ENCODE peak calls at places on chromosomes 4 and X, in six cellular contexts. A, W, U, X, F and R are unnamed samples. For H3K27me3, the result is how much of the 10 kb centered on the place peaks cover.

GRCh38 chr4:112766422-112766821 is 129.5 kb downstream of the LARP7 start:
- DNase-seq in F (peak), W (no peak), X (no peak), U (no peak), A (no peak), R (no peak)

GRCh38 chr4:150033937-150034336 is 44.3 kb upstream of the DCLK2 start:
- DNase-seq in W (no peak), A (no peak), U (no peak), X (no peak), F (no peak), R (no peak)

GRCh38 chr4:102174800-102175199 is 170.5 kb downstream of the SLC39A8 start:
- DNase-seq in A (no peak), X (no peak), W (no peak), F (peak), U (no peak), R (no peak)

GRCh38 chrX:1139101-1139500 is 73.3 kb downstream of the CRLF2 start:
- DNase-seq in A (no peak), W (no peak), U (no peak), X (no peak), F (no peak), R (no peak)

GRCh38 chr4:184448828-184449227 is 25.5 kb downstream of the IRF2 start:
- DNase-seq in X (no peak), U (no peak), F (no peak), W (no peak), A (peak), R (peak)

GRCh38 chrX:129318375-129318774 is 204.9 kb downstream of the SMARCA1 start:
- DNase-seq in U (no peak), A (no peak), W (no peak), X (no peak), F (no peak), R (no peak)

GRCh38 chr4:118927976-118928375 is 39.3 kb downstream of the SYNPO2 start:
- DNase-seq in W (peak), A (no peak), X (no peak), U (no peak), F (no peak), R (peak)

GRCh38 chr4:141275834-141276233 is 55.1 kb downstream of the ZNF330 start:
- DNase-seq in W (no peak), F (no peak), U (no peak), X (no peak), A (no peak), R (no peak)

GRCh38 chr4:105135746-105136145 is 10.9 kb upstream of the TET2 start:
- DNase-seq in A (no peak), F (no peak), U (no peak), X (no peak), W (no peak), R (no peak)

GRCh38 chrX:134547047-134547679 is 87.2 kb downstream of the HPRT1 start:
- DNase-seq in X (no peak), W (no peak), F (no peak), A (no peak), U (no peak), R (no peak)
- H3K27me3 ChIP-seq in X (under half), W (under half), F (under half), A (under half), U (under half), R (under half)

GRCh38 chr4:76256032-76256431 is 4.5 kb downstream of the FAM47E start:
- DNase-seq in F (no peak), A (no peak), W (no peak), X (no peak), U (no peak), R (no peak)
- H3K27me3 ChIP-seq in F (under half), A (under half), W (under half), X (under half), U (under half), R (under half)

DNA sequence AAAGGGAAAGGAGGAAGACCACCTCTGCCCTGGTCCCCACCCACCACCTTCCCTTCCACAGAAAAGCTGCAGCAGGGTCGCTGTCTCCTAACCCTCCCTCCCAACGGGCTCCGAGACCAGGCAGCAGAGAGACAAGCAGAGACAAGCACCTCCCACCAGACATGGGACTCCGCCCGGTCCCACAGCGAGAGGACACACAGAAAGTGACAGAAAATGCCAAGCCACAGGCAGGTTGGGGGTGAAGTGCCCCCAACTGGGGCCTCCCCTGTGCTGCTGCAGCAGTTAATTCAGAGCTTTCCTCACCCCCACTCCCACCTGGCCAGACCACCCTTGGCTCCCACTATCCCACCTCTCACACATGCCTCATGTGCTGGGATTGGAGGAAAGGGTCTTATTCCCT is 64.4 kb upstream of the AFAP1 start:
- DNase-seq in W (no peak), X (no peak), F (no peak), U (no peak), A (no peak), R (no peak)
- H3K27me3 ChIP-seq in W (under half), X (under half), F (under half), U (under half), A (under half), R (under half)

GRCh38 chrX:111088628-111089027 is 7.4 kb upstream of the PAK3 start:
- DNase-seq in U (no peak), X (no peak), F (no peak), A (no peak), W (no peak), R (no peak)
- H3K27me3 ChIP-seq in U (under half), X (under half), F (half or more), A (under half), W (under half), R (under half)

GRCh38 chr4:8015512-8015911 is 75.9 kb upstream of the AFAP1 start:
- DNase-seq in A (no peak), U (no peak), X (no peak), F (no peak), W (no peak), R (no peak)

GRCh38 chr4:8013976-8014726 is 74.5 kb upstream of the AFAP1 start:
- DNase-seq in A (no peak), X (no peak), W (no peak), F (no peak), U (no peak), R (no peak)

GRCh38 chr4:8009710-8010534 is 70.3 kb upstream of the AFAP1 start:
- DNase-seq in W (no peak), U (no peak), X (no peak), A (no peak), F (no peak), R (no peak)

GRCh38 chr4:8010618-8011017 is 71.0 kb upstream of the AFAP1 start:
- DNase-seq in U (no peak), F (peak), A (no peak), W (no peak), X (no peak), R (no peak)

DNA sequence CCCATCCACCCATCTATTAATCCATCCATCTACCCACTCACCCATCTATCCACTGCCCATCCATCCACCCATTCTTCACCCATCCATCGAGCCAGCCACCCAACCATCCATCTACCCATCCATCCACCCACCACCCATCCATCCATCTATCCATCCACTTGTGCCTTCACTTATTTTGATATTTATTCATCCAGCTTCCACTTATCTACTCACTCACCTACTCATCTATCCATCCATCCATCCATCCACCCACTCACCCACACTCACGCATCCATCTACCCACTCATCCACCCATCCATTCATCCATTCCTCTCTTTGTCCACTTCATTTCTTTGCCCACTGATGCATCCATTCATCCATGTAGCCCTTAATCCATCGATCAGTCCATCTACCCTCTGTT is 72.9 kb upstream of the AFAP1 start:
- DNase-seq in X (no peak), F (no peak), A (no peak), W (no peak), U (no peak), R (no peak)
- H3K27me3 ChIP-seq in X (under half), F (under half), A (under half), W (under half), U (under half), R (under half)

GRCh38 chr4:4852591-4853362 is 6.7 kb upstream of the MSX1 start:
- DNase-seq in A (no peak), F (no peak), W (peak), U (no peak), X (no peak), R (peak)
- H3K27me3 ChIP-seq in A (under half), F (under half), W (under half), U (under half), X (under half), R (under half)

DNA sequence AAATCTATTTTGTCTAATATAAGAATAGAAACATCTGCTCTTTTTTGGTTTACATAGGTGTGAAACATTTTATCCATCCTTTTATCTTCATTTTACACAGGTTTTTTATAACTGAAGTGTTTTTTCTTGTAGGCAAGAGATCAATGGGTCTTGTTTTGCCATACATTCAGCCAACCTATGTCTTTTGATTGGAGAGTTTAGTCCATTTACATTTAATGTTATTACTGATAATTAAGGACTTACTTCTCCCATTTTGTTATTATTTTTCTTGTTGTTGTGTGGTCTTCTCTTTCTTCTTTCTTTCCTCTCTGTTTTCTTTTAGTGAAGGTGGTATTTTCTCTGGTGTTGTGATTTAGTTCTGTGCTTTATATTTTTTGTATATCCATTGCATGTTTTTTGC is 785.3 kb downstream of the ARAP2 start:
- DNase-seq in W (no peak), X (no peak), F (no peak), U (no peak), A (no peak), R (no peak)
- H3K27me3 ChIP-seq in W (under half), X (under half), F (under half), U (under half), A (under half), R (under half)

GRCh38 chr4:81330018-81330417 is 115.0 kb upstream of the PRKG2 start:
- DNase-seq in U (no peak), X (no peak), A (no peak), W (no peak), F (peak), R (no peak)
- H3K27me3 ChIP-seq in U (under half), X (under half), A (under half), W (under half), F (under half), R (under half)

DNA sequence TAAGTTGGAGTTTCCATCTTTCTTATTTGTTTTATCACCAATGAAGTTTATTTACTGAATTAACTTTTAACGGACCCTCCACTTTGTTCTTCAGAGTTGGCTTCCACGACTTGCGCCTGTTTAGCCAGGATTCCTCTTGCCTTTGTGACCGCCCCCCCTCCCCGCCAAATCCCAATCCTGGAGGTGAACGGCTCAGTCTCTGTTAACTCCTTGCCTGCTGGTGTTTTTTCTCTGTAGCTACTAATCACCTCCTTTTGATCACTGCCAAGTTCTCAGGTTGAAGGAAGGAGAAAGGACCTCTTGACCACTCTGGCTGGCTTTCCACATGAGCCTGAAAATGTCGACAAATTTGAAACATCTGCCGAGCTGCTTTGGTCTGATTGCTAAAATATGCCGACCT is 46.8 kb upstream of the BCOR start:
- DNase-seq in X (no peak), A (no peak), W (no peak), F (peak), U (no peak), R (no peak)
- H3K27me3 ChIP-seq in X (under half), A (under half), W (under half), F (half or more), U (under half), R (under half)

GRCh38 chr4:1012031-1012739 is 759 bp downstream of the FGFRL1 start:
- DNase-seq in F (peak), X (peak), A (no peak), U (peak), W (no peak), R (no peak)

GRCh38 chr4:1008840-1009646 is 2.4 kb upstream of the FGFRL1 start:
- DNase-seq in A (no peak), U (peak), F (no peak), X (peak), W (no peak), R (peak)

GRCh38 chr4:1009647-1010521 is 1.5 kb upstream of the FGFRL1 start:
- DNase-seq in X (peak), F (peak), A (no peak), U (peak), W (no peak), R (peak)

GRCh38 chr4:1010522-1011021 is 854 bp upstream of the FGFRL1 start:
- DNase-seq in X (peak), F (no peak), W (peak), U (peak), A (peak), R (peak)

DNA sequence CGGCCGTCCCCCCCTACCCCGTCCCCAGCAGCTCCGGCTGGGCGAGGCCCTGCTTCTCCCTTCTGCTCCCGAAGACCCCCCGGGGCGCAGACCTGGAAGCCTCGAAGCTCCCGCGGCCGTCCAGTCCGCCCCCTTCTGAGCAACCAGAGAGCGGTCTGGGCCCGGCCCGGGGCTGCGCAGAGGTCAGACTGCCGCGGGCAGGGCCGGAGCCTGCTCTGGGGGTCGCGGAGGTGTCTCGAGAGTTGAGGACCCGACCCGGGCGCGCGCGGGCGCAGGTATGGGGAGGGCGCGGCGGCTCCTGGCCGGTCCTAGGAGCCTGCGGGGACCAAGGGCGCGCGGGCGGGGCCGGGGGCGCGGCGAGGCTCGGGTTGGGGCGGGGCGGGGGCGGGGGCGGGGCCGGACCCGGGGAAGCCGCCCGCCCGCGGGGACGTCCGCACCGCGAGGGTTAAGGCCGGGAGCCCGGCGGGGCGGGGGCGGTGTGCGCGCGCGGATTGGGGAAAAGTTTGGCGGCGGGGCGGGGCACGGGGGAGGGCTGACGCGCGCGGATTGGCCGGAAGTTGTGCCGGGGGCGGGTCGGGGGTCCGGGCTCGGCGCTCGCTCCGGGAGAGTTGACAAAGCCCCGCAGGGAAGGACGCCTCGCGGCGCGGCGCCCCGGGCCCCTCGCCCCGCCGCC is at the start of gene FGFRL1:
- DNase-seq in A (peak), W (peak), X (peak), F (peak), U (peak), R (peak)
- H3K27me3 ChIP-seq in A (under half), W (under half), X (under half), F (under half), U (under half), R (under half)